ENCODE peak calls at places on chromosome 15, in four cellular contexts. One of them, this sample, is unnamed.
A peak's percentile ranks its signal among the peaks of the same experiment; 100 is the strongest.

GRCh38 chr15:64490598-64491259 is 30.4 kb downstream of the ZNF609 start:
- DNase-seq in endodermal cell: no peak
- DNase-seq in pancreas: no peak
- DNase-seq in ovary: no peak
- DNase-seq in this sample: no peak

GRCh38 chr15:50890751-50891150 is 17.7 kb upstream of the AP4E1 start:
- DNase-seq in endodermal cell: no peak
- DNase-seq in pancreas: no peak
- DNase-seq in ovary: no peak
- DNase-seq in this sample: no peak

GRCh38 chr15:80669599-80670273 is 25.4 kb upstream of the ABHD17C start:
- DNase-seq in endodermal cell: no peak
- DNase-seq in pancreas: no peak
- DNase-seq in ovary: no peak
- DNase-seq in this sample: no peak

GRCh38 chr15:52716536-52716935 is 37.3 kb upstream of the ATOSA start:
- DNase-seq in pancreas: no peak
- DNase-seq in ovary: no peak
- DNase-seq in endodermal cell: no peak
- DNase-seq in this sample: no peak

GRCh38 chr15:91865903-91866302 is 12.4 kb downstream of the SLCO3A1 start:
- DNase-seq in endodermal cell: no peak
- DNase-seq in pancreas: no peak
- DNase-seq in ovary: no peak
- DNase-seq in this sample: no peak

GRCh38 chr15:70995383-70995965 is 102.8 kb downstream of the LRRC49 start:
- DNase-seq in ovary: no peak
- DNase-seq in pancreas: no peak
- DNase-seq in endodermal cell: no peak
- DNase-seq in this sample: no peak

GRCh38 chr15:60021589-60022378 is 17.7 kb downstream of the FOXB1 start:
- DNase-seq in endodermal cell: no peak
- DNase-seq in ovary: no peak
- DNase-seq in pancreas: no peak
- DNase-seq in this sample: no peak

GRCh38 chr15:99944131-99944530 is 210.9 kb upstream of the LYSMD4 start:
- DNase-seq in ovary: no peak
- DNase-seq in endodermal cell: no peak
- DNase-seq in pancreas: no peak
- DNase-seq in this sample: no peak

GRCh38 chr15:41848595-41848994 is 9.9 kb downstream of the PLA2G4B start:
- DNase-seq in endodermal cell: no peak
- DNase-seq in pancreas: no peak
- DNase-seq in ovary: no peak
- DNase-seq in this sample: no peak

GRCh38 chr15:73293773-73294172 is 75.0 kb downstream of the HCN4 start:
- DNase-seq in endodermal cell: no peak
- DNase-seq in ovary: no peak
- DNase-seq in pancreas: no peak
- DNase-seq in this sample: no peak

GRCh38 chr15:30940359-30940758 is 36.6 kb downstream of the FAN1 start:
- DNase-seq in pancreas: no peak
- DNase-seq in ovary: no peak
- DNase-seq in endodermal cell: no peak
- DNase-seq in this sample: no peak

GRCh38 chr15:48149858-48150257 is 28.2 kb downstream of the MYEF2 start:
- DNase-seq in pancreas: no peak
- DNase-seq in endodermal cell: no peak
- DNase-seq in ovary: no peak
- DNase-seq in this sample: no peak

GRCh38 chr15:56353740-56354139 is 11.5 kb upstream of the TEX9 start:
- DNase-seq in endodermal cell: no peak
- DNase-seq in pancreas: no peak
- DNase-seq in ovary: no peak
- DNase-seq in this sample: no peak

DNA sequence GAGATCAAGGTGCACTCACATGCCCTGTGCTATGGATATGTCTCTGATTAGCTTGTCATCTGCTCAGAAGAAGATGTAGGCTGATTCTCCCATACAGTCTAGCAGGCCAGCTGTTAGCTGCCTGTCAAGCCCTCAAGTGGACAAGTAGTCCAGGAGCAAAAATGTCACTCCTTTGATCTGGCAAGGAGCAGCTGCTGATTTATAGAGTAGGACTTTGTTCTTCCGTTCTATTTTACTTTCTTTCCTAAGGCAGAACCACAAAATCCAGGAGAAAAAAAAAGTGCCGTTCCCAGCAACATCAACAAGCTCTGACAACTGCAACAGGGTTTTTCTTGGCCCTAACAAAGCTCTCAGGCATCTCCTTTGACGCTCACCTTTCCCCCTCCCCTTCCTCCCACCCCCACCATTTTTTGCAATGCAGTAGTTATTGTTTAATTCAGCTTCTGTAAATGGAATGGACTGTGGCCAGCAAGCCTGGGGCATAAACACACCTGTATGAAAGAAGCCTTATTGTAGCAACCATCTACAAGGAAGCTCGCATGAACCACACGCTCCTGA is 196.3 kb downstream of the MEIS2 start:
- DNase-seq in pancreas: no peak
- DNase-seq in ovary: no peak
- DNase-seq in endodermal cell: no peak
- DNase-seq in this sample: no peak
- H3K27ac ChIP-seq in pancreas: peak overlapping the region; percentile 53
- H3K27ac ChIP-seq in ovary: no peak overlapping the region
- H3K27ac ChIP-seq in endodermal cell: no peak overlapping the region
- H3K27ac ChIP-seq in this sample: no peak overlapping the region

DNA sequence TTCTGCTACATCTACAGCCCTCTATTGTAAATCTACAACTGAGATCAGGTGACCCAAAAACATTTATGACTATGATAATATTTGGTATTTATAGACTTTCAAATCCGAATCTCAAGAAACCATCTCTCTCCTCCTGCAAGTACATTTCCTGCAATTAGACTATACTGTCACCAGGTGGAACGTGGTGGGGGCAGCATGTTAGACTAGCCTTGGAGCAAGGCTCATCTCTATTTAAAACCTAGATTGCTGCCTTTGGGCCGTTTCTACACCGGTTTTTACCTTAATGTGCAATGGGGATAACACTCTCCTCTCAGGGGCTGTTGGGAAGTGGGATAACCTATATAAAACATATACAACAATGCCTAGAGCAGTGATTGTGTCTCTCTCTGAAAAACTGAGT is 3.8 kb upstream of the KATNBL1 start:
- DNase-seq in endodermal cell: no peak
- DNase-seq in pancreas: no peak
- DNase-seq in ovary: no peak
- DNase-seq in this sample: no peak
- TF ChIP-seq CTCF in endodermal cell: peak; percentile 55
- TF ChIP-seq CTCF in pancreas: no peak
- TF ChIP-seq CTCF in ovary: no peak
- TF ChIP-seq CTCF in this sample: no peak

GRCh38 chr15:40775740-40776536 is 6.2 kb downstream of the C15orf62 start:
- DNase-seq in pancreas: no peak
- DNase-seq in ovary: no peak
- DNase-seq in endodermal cell: no peak
- DNase-seq in this sample: no peak
- H3K27ac ChIP-seq in pancreas: no peak overlapping the region
- H3K27ac ChIP-seq in ovary: no peak overlapping the region
- H3K27ac ChIP-seq in endodermal cell: no peak overlapping the region
- H3K27ac ChIP-seq in this sample: no peak overlapping the region

GRCh38 chr15:93073465-93073952 is 15.5 kb downstream of the RGMA start:
- DNase-seq in ovary: peak; percentile 69
- DNase-seq in endodermal cell: peak; percentile 80
- DNase-seq in pancreas: no peak
- DNase-seq in this sample: no peak
- TF ChIP-seq CTCF in ovary: no peak
- TF ChIP-seq CTCF in endodermal cell: no peak
- TF ChIP-seq CTCF in pancreas: no peak
- TF ChIP-seq CTCF in this sample: no peak

GRCh38 chr15:63250312-63250965 is 27.0 kb upstream of the APH1B start:
- DNase-seq in pancreas: no peak
- DNase-seq in endodermal cell: no peak
- DNase-seq in ovary: no peak
- DNase-seq in this sample: no peak

GRCh38 chr15:63252292-63252691 is 25.1 kb upstream of the APH1B start:
- DNase-seq in pancreas: no peak
- DNase-seq in ovary: no peak
- DNase-seq in endodermal cell: no peak
- DNase-seq in this sample: no peak

GRCh38 chr15:63254991-63255390 is 22.4 kb upstream of the APH1B start:
- DNase-seq in endodermal cell: no peak
- DNase-seq in pancreas: no peak
- DNase-seq in ovary: no peak
- DNase-seq in this sample: no peak

GRCh38 chr15:63255485-63255990 is 21.9 kb upstream of the APH1B start:
- DNase-seq in ovary: no peak
- DNase-seq in pancreas: no peak
- DNase-seq in endodermal cell: peak; percentile 61
- DNase-seq in this sample: no peak

DNA sequence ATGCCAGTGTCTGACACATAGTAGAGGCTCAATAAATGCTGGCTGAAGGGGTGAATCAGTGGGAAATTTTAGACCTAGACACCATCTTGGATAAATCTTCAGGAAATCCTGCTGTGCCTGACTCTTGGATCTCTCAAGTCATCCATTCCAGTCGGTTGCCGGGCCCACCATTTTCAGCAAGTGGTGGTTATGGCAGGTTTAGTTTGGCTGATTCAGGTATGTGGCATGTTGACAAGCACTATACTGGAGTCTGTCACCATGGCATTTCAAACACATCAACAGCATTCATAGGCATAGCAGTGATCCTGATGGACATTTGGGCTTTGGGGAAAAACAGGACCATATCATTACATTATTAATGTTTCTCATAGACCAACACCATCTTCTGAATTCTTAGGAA is 25.7 kb upstream of the APH1B start:
- DNase-seq in ovary: no peak
- DNase-seq in pancreas: no peak
- DNase-seq in endodermal cell: no peak
- DNase-seq in this sample: no peak
- H3K27ac ChIP-seq in ovary: no peak overlapping the region
- H3K27ac ChIP-seq in pancreas: no peak overlapping the region
- H3K27ac ChIP-seq in endodermal cell: no peak overlapping the region
- H3K27ac ChIP-seq in this sample: no peak overlapping the region

GRCh38 chr15:98711810-98712209 is 63.5 kb downstream of the IGF1R start:
- DNase-seq in pancreas: no peak
- DNase-seq in endodermal cell: no peak
- DNase-seq in ovary: no peak
- DNase-seq in this sample: no peak

GRCh38 chr15:98715401-98715800 is 67.1 kb downstream of the IGF1R start:
- DNase-seq in ovary: no peak
- DNase-seq in pancreas: no peak
- DNase-seq in endodermal cell: no peak
- DNase-seq in this sample: no peak

GRCh38 chr15:98712845-98713584 is 64.7 kb downstream of the IGF1R start:
- DNase-seq in ovary: no peak
- DNase-seq in endodermal cell: no peak
- DNase-seq in pancreas: no peak
- DNase-seq in this sample: no peak

GRCh38 chr15:98714906-98715305 is 66.6 kb downstream of the IGF1R start:
- DNase-seq in pancreas: no peak
- DNase-seq in ovary: no peak
- DNase-seq in endodermal cell: no peak
- DNase-seq in this sample: no peak

GRCh38 chr15:98713585-98714001 is 65.3 kb downstream of the IGF1R start:
- DNase-seq in endodermal cell: no peak
- DNase-seq in ovary: no peak
- DNase-seq in pancreas: no peak
- DNase-seq in this sample: no peak
- TF ChIP-seq CTCF in endodermal cell: no peak
- TF ChIP-seq CTCF in ovary: no peak
- TF ChIP-seq CTCF in pancreas: no peak
- TF ChIP-seq CTCF in this sample: no peak

GRCh38 chr15:43347114-43347513 is 16.7 kb upstream of the LCMT2 start:
- DNase-seq in pancreas: no peak
- DNase-seq in endodermal cell: no peak
- DNase-seq in ovary: no peak
- DNase-seq in this sample: no peak

DNA sequence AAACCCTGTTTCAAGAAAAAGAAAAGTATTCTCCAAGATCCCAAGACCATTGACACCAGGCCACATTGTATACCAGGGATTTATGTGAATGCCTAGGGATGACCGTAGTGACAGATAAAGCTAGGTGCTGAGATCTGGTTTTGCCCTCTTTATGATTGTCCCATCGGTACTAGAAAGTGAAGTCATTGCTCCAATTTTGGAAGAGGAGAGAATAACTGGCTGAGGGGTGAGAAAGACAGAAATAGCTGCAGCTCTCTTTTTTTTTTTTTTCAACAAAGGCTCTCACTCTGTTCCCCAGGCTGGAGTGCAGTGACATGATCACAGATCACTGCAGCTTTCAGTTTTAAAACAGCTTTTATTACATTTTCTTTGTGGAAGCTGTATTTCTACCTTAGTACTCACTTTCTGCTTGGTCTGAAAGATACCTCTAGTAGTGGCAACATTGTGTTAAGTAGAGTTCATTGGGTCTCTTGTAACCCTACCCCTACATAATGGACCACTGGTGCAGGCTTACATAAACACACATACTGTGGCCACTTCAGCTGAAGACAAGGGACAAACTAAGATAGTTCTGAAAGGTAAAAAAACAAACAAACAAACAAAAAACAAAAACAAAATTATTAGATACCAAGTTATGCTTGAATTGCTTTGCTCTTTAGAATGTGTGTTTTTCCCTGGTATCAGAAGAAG is 18.0 kb downstream of the ZSCAN29 start:
- DNase-seq in endodermal cell: no peak
- DNase-seq in pancreas: no peak
- DNase-seq in ovary: no peak
- DNase-seq in this sample: no peak
- H3K27ac ChIP-seq in endodermal cell: no peak overlapping the region
- H3K27ac ChIP-seq in pancreas: no peak overlapping the region
- H3K27ac ChIP-seq in ovary: no peak overlapping the region
- H3K27ac ChIP-seq in this sample: no peak overlapping the region